ENCODE peak calls at places on chromosomes 7 and 10, in eight cellular contexts. K, X, S, R, G, Z, N and V are unnamed samples.

GRCh38 chr10:113644185-113645120 is 19.4 kb downstream of the NRAP start:
- DNase-seq in K (no peak), X (no peak), S (no peak), R (peak; percentile 30), G (no peak), Z (peak; percentile 36), N (no peak), V (no peak)

GRCh38 chr7:155422151-155422550 is 35.8 kb upstream of the EN2 start:
- DNase-seq in K (no peak), X (no peak), S (no peak), R (no peak), G (no peak), Z (no peak), N (no peak), V (no peak)

GRCh38 chr10:52314822-52315552 is 906 bp downstream of the DKK1 start:
- DNase-seq in K (no peak), X (no peak), S (no peak), R (no peak), G (no peak), Z (no peak), N (no peak), V (no peak)

GRCh38 chr10:4498763-4499251 is 327.2 kb upstream of the AKR1E2 start:
- DNase-seq in K (peak; percentile 16), X (peak; percentile 96), S (peak; percentile 27), R (peak; percentile 70), G (no peak), Z (peak; percentile 96), N (no peak), V (no peak)

GRCh38 chr7:6026011-6026819 is 5.0 kb upstream of the ANKRD61 start:
- DNase-seq in K (no peak), X (peak; percentile 30), S (peak; percentile 32), R (no peak), G (peak; percentile 56), Z (no peak), N (peak; percentile 61), V (peak; percentile 14)

GRCh38 chr7:20554072-20554471 is 61.4 kb upstream of the ABCB5 start:
- DNase-seq in K (no peak), X (no peak), S (no peak), R (no peak), G (no peak), Z (no peak), N (no peak), V (no peak)

GRCh38 chr7:77995717-77996116 is 197.1 kb downstream of the PHTF2 start:
- DNase-seq in K (no peak), X (no peak), S (no peak), R (no peak), G (no peak), Z (no peak), N (no peak), V (no peak)

GRCh38 chr10:70673929-70674559 is 1.7 kb downstream of the ADAMTS14 start:
- DNase-seq in K (peak; percentile 31), X (no peak), S (no peak), R (no peak), G (no peak), Z (no peak), N (no peak), V (no peak)

GRCh38 chr7:124688991-124689390 is 76.6 kb downstream of the GPR37 start:
- DNase-seq in K (no peak), X (no peak), S (no peak), R (peak; percentile 68), G (no peak), Z (peak; percentile 39), N (no peak), V (no peak)

GRCh38 chr7:132735476-132735875 is 159.2 kb upstream of the PLXNA4 start:
- DNase-seq in K (no peak), X (no peak), S (no peak), R (no peak), G (no peak), Z (no peak), N (no peak), V (no peak)

GRCh38 chr10:110641256-110641655 is 2.9 kb upstream of the RBM20 start:
- DNase-seq in K (peak; percentile 45), X (no peak), S (no peak), R (no peak), G (no peak), Z (no peak), N (no peak), V (no peak)

GRCh38 chr7:78149787-78150186 is 351.2 kb downstream of the PHTF2 start:
- DNase-seq in K (no peak), X (peak; percentile 76), S (no peak), R (peak; percentile 10), G (no peak), Z (peak; percentile 81), N (no peak), V (no peak)

GRCh38 chr7:17371656-17372524 is 73.4 kb downstream of the AHR start:
- DNase-seq in K (no peak), X (no peak), S (no peak), R (peak; percentile 93), G (no peak), Z (peak; percentile 92), N (no peak), V (no peak)

GRCh38 chr7:82044497-82045080 is 274.7 kb upstream of the HGF start:
- DNase-seq in K (peak; percentile 43), X (peak; percentile 23), S (peak; percentile 62), R (no peak), G (no peak), Z (no peak), N (peak; percentile 38), V (no peak)

GRCh38 chr7:74164985-74165456 is 9.1 kb upstream of the EIF4H start:
- DNase-seq in K (no peak), X (no peak), S (no peak), R (no peak), G (no peak), Z (no peak), N (no peak), V (no peak)

GRCh38 chr7:372546-372938 is 82.6 kb downstream of the FOXL3 start:
- DNase-seq in K (no peak), X (no peak), S (no peak), R (no peak), G (no peak), Z (no peak), N (no peak), V (no peak)

GRCh38 chr7:43204081-43204480 is 91.6 kb downstream of the HECW1 start:
- DNase-seq in K (no peak), X (no peak), S (no peak), R (no peak), G (no peak), Z (peak; percentile 20), N (no peak), V (no peak)

GRCh38 chr10:48884337-48885045 is 55.1 kb downstream of the LRRC18 start:
- DNase-seq in K (no peak), X (no peak), S (no peak), R (no peak), G (no peak), Z (no peak), N (no peak), V (no peak)

GRCh38 chr10:67925449-67926005 is 41.1 kb downstream of the SIRT1 start:
- DNase-seq in K (no peak), X (no peak), S (no peak), R (peak; percentile 6), G (no peak), Z (peak; percentile 75), N (no peak), V (no peak)

GRCh38 chr10:100668001-100668400 is 77.4 kb upstream of the PAX2 start:
- DNase-seq in K (no peak), X (no peak), S (no peak), R (no peak), G (no peak), Z (no peak), N (no peak), V (no peak)

GRCh38 chr10:44383749-44384600 is 922 bp downstream of the CXCL12 start:
- DNase-seq in K (peak; percentile 5), X (no peak), S (no peak), R (no peak), G (no peak), Z (no peak), N (no peak), V (no peak)

GRCh38 chr7:48337012-48337621 is 165.9 kb downstream of the ABCA13 start:
- DNase-seq in K (no peak), X (peak; percentile 15), S (no peak), R (peak; percentile 11), G (no peak), Z (no peak), N (no peak), V (peak; percentile 3)

GRCh38 chr10:6878067-6878412 is 298.0 kb upstream of the PRKCQ start:
- DNase-seq in K (no peak), X (no peak), S (no peak), R (no peak), G (no peak), Z (no peak), N (no peak), V (no peak)